ENCODE peak calls at places on chromosomes 16 and 17, in five cellular contexts. F is GM23338, Z is foreskin fibroblast, N is thoracic aorta, G is tibial artery. I is an unnamed sample.

GRCh38 chr17:76912585-76912984 is 44.4 kb downstream of the MGAT5B start:
- DNase-seq in F (no peak), N (no peak), G (no peak), Z (no peak), I (no peak)

GRCh38 chr17:58338907-58339774 is 10.5 kb upstream of the TSPOAP1 start:
- DNase-seq in Z (peak; percentile 41), G (peak; percentile 76), F (peak; percentile 74), N (no peak), I (peak; percentile 40)

GRCh38 chr16:84509032-84509950 is 4.8 kb upstream of the MEAK7 start:
- DNase-seq in G (peak; percentile 48), Z (no peak), F (peak; percentile 65), N (no peak), I (no peak)

GRCh38 chr16:59341368-59341767 is 607.3 kb upstream of the GOT2 start:
- DNase-seq in G (no peak), Z (no peak), N (no peak), F (peak; percentile 27), I (no peak)

GRCh38 chr16:89828199-89828869 is at the start of gene SPIRE2:
- DNase-seq in F (peak; percentile 87), Z (peak; percentile 63), N (no peak), G (peak; percentile 80), I (peak; percentile 85)

GRCh38 chr17:70276931-70277330 is 107.6 kb downstream of the KCNJ2 start:
- DNase-seq in F (no peak), N (no peak), Z (peak; percentile 4), G (no peak), I (no peak)

GRCh38 chr16:67538666-67539101 is 10.1 kb downstream of the RIPOR1 start:
- DNase-seq in F (peak; percentile 42), G (no peak), Z (no peak), N (no peak), I (no peak)

GRCh38 chr16:54028013-54028412 is 258.6 kb downstream of the IRX3 start:
- DNase-seq in Z (no peak), F (no peak), G (no peak), N (no peak), I (no peak)

GRCh38 chr17:70499067-70499786 is 329.9 kb downstream of the KCNJ2 start:
- DNase-seq in G (no peak), Z (no peak), F (peak; percentile 25), N (no peak), I (no peak)

GRCh38 chr17:74525781-74526288 is 5.4 kb downstream of the CD300LB start:
- DNase-seq in Z (no peak), F (no peak), N (no peak), G (no peak), I (no peak)

GRCh38 chr17:56699186-56699895 is 105.8 kb downstream of the NOG start:
- DNase-seq in F (peak; percentile 80), N (peak; percentile 6), Z (peak; percentile 89), G (peak; percentile 71), I (peak; percentile 44)

GRCh38 chr16:73053379-73054130 is 5.6 kb upstream of the ZFHX3 start:
- DNase-seq in F (peak; percentile 72), G (peak; percentile 76), N (no peak), Z (no peak), I (no peak)

GRCh38 chr17:47776330-47777197 is 43.5 kb downstream of the TBX21 start:
- DNase-seq in N (no peak), Z (peak; percentile 16), G (no peak), F (peak; percentile 66), I (peak; percentile 46)

GRCh38 chr17:66655861-66656260 is 179.1 kb upstream of the CACNG5 start:
- DNase-seq in Z (peak; percentile 76), G (no peak), F (no peak), N (no peak), I (no peak)

GRCh38 chr17:10149573-10150399 is 48.6 kb downstream of the GAS7 start:
- DNase-seq in G (no peak), F (no peak), N (no peak), Z (peak; percentile 82), I (no peak)

GRCh38 chr16:49472598-49472997 is 99.0 kb downstream of the C16orf78 start:
- DNase-seq in Z (no peak), G (peak; percentile 58), F (peak; percentile 22), N (no peak), I (no peak)

GRCh38 chr16:24188751-24189318 is 67.3 kb upstream of the CACNG3 start:
- DNase-seq in F (no peak), Z (no peak), G (no peak), N (no peak), I (no peak)

GRCh38 chr16:81946206-81946605 is 65.1 kb downstream of the SDR42E1 start:
- DNase-seq in Z (no peak), F (no peak), N (no peak), G (no peak), I (no peak)

GRCh38 chr17:2926019-2926650 is 129.9 kb downstream of the RAP1GAP2 start:
- DNase-seq in Z (no peak), N (no peak), G (no peak), F (no peak), I (no peak)

GRCh38 chr17:81967533-81968395 is 6.8 kb upstream of the NOTUM start:
- DNase-seq in Z (peak; percentile 80), G (no peak), N (no peak), F (peak; percentile 93), I (no peak)

GRCh38 chr17:81968396-81968745 is 7.4 kb upstream of the NOTUM start:
- DNase-seq in G (no peak), N (no peak), F (no peak), Z (no peak), I (no peak)

GRCh38 chr17:81967244-81967532 is 6.2 kb upstream of the NOTUM start:
- DNase-seq in G (no peak), F (no peak), Z (no peak), N (no peak), I (no peak)

GRCh38 chr17:81964081-81964849 is 3.3 kb upstream of the NOTUM start:
- DNase-seq in G (no peak), Z (no peak), F (no peak), N (no peak), I (no peak)

GRCh38 chr17:81966343-81967243 is 5.6 kb upstream of the NOTUM start:
- DNase-seq in G (no peak), F (peak; percentile 83), N (no peak), Z (peak; percentile 73), I (no peak)
- TF ChIP-seq CTCF in G (no peak), F (no peak), N (no peak), Z (no peak), I (no peak)

DNA sequence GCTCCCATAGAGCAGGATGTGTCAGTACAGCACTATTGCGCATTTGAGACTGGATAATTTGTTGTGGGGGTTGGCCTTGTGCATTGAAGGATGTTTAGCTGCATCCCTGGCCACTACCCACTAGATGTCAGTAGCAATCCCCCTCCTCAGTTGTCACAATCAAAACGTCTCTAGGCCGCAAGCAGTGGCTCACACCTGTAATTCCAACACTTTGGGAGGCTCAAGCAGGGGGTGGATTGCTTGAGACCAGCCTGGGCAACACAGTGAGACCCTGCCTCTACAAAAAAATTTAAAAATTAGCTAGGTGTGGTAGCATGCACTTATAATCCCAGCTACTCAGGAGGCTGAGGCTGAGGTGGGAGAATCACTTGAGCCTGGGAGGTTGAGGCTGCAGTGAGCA is 48.4 kb downstream of the CENPV start:
- DNase-seq in Z (peak; percentile 45), F (peak; percentile 72), N (no peak), G (no peak), I (peak; percentile 26)
- TF ChIP-seq CTCF in Z (peak; percentile 42), F (peak; percentile 65), N (no peak), G (no peak), I (no peak)

GRCh38 chr16:19389246-19389645 is 28.4 kb upstream of the TMC5 start:
- DNase-seq in Z (no peak), N (no peak), G (no peak), F (peak; percentile 89), I (peak; percentile 41)
- TF ChIP-seq CTCF in Z (peak; percentile 31), N (peak; percentile 12), G (no peak), F (peak; percentile 89), I (peak; percentile 40)

GRCh38 chr17:81329927-81330883 is 35.1 kb upstream of the SLC38A10 start:
- DNase-seq in N (no peak), F (peak; percentile 40), G (no peak), Z (no peak), I (no peak)
- TF ChIP-seq CTCF in N (no peak), F (no peak), G (no peak), Z (no peak), I (no peak)